ENCODE peak calls at places on chromosomes 13 and 19, in nine cellular contexts. H, C, T, M, B, W, X, G and P are unnamed samples.

GRCh38 chr13:23510544-23510916 is 59.7 kb upstream of the TNFRSF19 start:
- DNase-seq in M (no peak), W (no peak), G (no peak), T (no peak), X (no peak), B (no peak), C (no peak), H (no peak), P (no peak)

GRCh38 chr19:38736036-38736412 is 8.2 kb downstream of the CAPN12 start:
- DNase-seq in M (peak; percentile 68), H (no peak), B (peak; percentile 80), T (no peak), G (no peak), X (peak; percentile 50), C (peak; percentile 58), W (no peak), P (no peak)

GRCh38 chr13:91017031-91017668 is 330.3 kb upstream of the MIR17HG start:
- DNase-seq in W (peak; percentile 23), B (peak; percentile 37), T (peak; percentile 6), H (no peak), G (peak; percentile 41), M (peak; percentile 57), X (peak; percentile 27), C (peak; percentile 64), P (peak; percentile 30)

GRCh38 chr19:48752511-48753365 is at the start of gene FUT1:
- DNase-seq in T (no peak), M (peak; percentile 94), W (no peak), C (peak; percentile 98), B (peak; percentile 83), G (no peak), H (no peak), X (peak; percentile 40), P (peak; percentile 64)

GRCh38 chr19:1105873-1106840 is 2.4 kb downstream of the GPX4 start:
- DNase-seq in W (no peak), C (no peak), M (no peak), G (no peak), H (no peak), X (no peak), B (no peak), T (no peak), P (peak; percentile 28)

GRCh38 chr13:37306778-37307544 is 201.5 kb upstream of the CSNK1A1L start:
- DNase-seq in B (no peak), W (peak; percentile 95), M (no peak), H (no peak), G (no peak), C (no peak), X (peak; percentile 99), T (peak; percentile 61), P (peak; percentile 72)

GRCh38 chr13:98892077-98892476 is 85.8 kb downstream of the DOCK9 start:
- DNase-seq in T (no peak), M (no peak), C (no peak), X (no peak), W (no peak), H (no peak), B (no peak), G (no peak), P (no peak)

GRCh38 chr13:109816112-109816978 is 30.0 kb upstream of the IRS2 start:
- DNase-seq in B (no peak), C (peak; percentile 16), G (no peak), W (no peak), X (peak; percentile 59), H (no peak), T (no peak), M (peak; percentile 59), P (peak; percentile 54)

GRCh38 chr13:95603887-95604533 is 40.5 kb downstream of the DZIP1 start:
- DNase-seq in B (no peak), W (peak; percentile 54), C (no peak), H (no peak), X (peak; percentile 80), M (peak; percentile 73), T (no peak), G (no peak), P (peak; percentile 63)

GRCh38 chr13:24744247-24744646 is 19.7 kb upstream of the RNF17 start:
- DNase-seq in W (no peak), X (no peak), M (no peak), T (no peak), B (no peak), G (no peak), C (no peak), H (no peak), P (no peak)

GRCh38 chr19:14366529-14366928 is 14.7 kb upstream of the ADGRE5 start:
- DNase-seq in M (peak; percentile 75), T (peak; percentile 20), X (peak; percentile 48), G (no peak), B (peak; percentile 92), H (peak; percentile 95), W (peak; percentile 76), C (peak; percentile 95), P (peak; percentile 75)

GRCh38 chr19:16398530-16399241 is 73.1 kb downstream of the EPS15L1 start:
- DNase-seq in G (no peak), M (no peak), X (peak; percentile 23), C (no peak), B (no peak), T (peak; percentile 79), W (no peak), H (no peak), P (no peak)

GRCh38 chr13:96391606-96392005 is 301.7 kb downstream of the HS6ST3 start:
- DNase-seq in C (no peak), G (no peak), H (no peak), M (no peak), B (no peak), T (no peak), X (no peak), W (no peak), P (no peak)

GRCh38 chr19:47099576-47100050 is 14.0 kb downstream of the ZC3H4 start:
- DNase-seq in C (no peak), M (no peak), X (no peak), H (no peak), B (no peak), G (no peak), T (no peak), W (no peak), P (no peak)

GRCh38 chr19:40717880-40718773 is 1.2 kb downstream of the ITPKC start:
- DNase-seq in M (peak; percentile 46), B (peak; percentile 74), C (peak; percentile 40), H (no peak), G (no peak), W (no peak), X (peak; percentile 10), T (peak; percentile 11), P (peak; percentile 51)

DNA sequence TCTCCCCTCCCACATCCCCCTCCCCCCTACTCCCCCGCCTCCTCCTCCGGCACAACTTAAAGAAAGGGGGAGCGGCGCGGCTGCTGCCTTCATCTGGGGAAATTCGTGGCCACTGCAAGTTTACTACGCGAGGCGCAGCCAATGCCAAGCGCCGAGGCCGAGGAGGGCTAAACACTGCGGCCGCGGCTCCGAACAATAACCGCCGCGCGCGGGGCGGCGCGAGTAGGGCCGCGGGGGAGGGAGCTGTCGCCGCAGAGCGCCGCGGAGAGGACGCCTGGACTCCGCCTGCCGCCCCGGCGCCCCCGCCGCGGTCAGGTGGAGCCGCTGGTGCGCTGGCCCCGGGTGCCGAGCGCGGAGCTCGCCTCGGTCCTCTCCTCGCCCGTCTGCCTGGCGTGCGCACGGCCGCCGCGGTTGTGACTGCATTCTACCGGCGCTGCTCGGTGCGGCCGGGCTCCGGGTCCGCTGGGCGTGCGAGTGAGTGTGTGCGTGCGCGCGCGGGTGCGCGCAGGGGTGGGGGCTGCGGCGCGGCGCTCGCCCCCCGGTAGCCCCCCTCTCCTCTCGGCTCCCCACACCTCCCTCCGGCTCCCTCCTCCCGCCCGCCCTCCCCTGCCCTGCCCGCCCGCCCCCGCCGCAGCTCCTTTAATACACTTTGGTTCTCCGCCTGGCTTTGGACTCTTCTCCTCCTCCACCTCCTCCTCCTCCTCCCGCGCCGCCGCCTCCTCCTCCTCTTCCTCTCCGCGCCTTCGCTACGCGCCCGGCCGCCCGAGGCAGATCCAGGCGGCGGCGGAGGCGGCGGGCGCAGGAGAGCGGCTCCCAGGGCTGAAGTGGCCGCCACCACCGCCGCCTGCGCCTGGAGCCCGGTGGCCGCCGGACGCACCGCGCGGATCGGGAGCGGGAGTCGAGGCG is at the start of gene ZIC2:
- DNase-seq in C (peak; percentile 86), M (no peak), X (peak; percentile 51), T (peak; percentile 87), G (peak; percentile 93), W (peak; percentile 71), H (no peak), B (no peak), P (peak; percentile 92)
- H3K4me3 ChIP-seq in C (peak within 1 kb of the TSS; percentile 89), M (peak within 1 kb of the TSS; percentile 5), X (peak within 1 kb of the TSS; percentile 42), T (peak within 1 kb of the TSS; percentile 59), G (peak within 1 kb of the TSS; percentile 99), W (peak within 1 kb of the TSS; percentile 61), H (peak within 1 kb of the TSS; percentile 53), B (peak within 1 kb of the TSS; percentile 49), P (peak within 1 kb of the TSS; percentile 85)

GRCh38 chr13:106118050-106118449 is 417.4 kb downstream of the EFNB2 start:
- DNase-seq in W (no peak), H (no peak), B (no peak), C (no peak), T (no peak), M (no peak), X (peak; percentile 55), G (no peak), P (no peak)
- H3K36me3 ChIP-seq in W (no peaks in the 10 kb centered on the region), H (no peaks in the 10 kb centered on the region), B (no peaks in the 10 kb centered on the region), C (no peaks in the 10 kb centered on the region), T (no peaks in the 10 kb centered on the region), M (no peaks in the 10 kb centered on the region), X (no peaks in the 10 kb centered on the region), G (no peaks in the 10 kb centered on the region), P (no peaks in the 10 kb centered on the region)

DNA sequence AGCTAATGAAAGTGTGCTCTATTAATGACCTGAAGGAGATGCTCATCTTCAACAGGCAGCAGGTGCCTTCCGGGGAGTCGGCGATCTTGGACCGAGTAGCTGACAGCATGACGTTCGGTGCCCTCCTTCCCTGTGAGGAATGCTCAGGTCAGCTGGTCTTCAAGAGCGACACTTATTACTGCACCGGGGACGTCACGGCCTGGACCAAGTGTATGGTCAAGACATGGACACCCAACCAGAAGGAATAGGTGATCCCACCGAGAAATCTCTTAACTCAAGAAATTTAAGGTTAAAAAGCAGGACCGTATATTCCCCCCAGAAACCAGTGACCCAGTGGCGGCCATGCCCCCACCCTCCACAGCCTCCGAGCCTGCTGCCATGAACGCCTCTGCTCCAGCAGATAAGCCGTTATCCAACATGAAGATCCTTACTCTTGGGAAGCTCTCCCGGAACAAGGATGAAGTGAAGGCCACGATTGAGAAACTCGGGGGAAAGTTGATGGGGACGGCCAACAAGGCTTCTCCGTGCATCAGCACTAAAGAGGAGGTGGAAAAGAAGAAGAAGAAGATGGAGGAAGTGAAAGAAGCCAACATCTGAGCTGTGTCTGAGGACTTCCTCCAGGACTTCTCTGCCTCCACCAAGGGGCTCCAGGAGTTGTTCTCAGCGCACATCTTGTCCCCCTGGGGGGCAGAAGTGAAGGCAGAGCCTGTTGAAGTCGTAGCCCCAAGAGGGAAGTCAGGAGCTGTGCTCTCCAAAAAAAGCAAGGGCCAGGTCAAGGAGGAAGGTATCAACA is 22.8 kb upstream of the ANKRD10 start:
- DNase-seq in H (no peak), M (no peak), B (no peak), T (no peak), X (no peak), C (no peak), G (no peak), W (no peak), P (no peak)
- H3K4me3 ChIP-seq in H (no peak overlapping the region), M (no peak overlapping the region), B (no peak overlapping the region), T (no peak overlapping the region), X (no peak overlapping the region), C (no peak overlapping the region), G (no peak overlapping the region), W (no peak overlapping the region), P (no peak overlapping the region)

GRCh38 chr19:11023016-11023415 is 62.2 kb downstream of the SMARCA4 start:
- DNase-seq in G (no peak), M (no peak), C (no peak), W (no peak), B (no peak), X (no peak), H (no peak), T (no peak), P (no peak)
- H3K36me3 ChIP-seq in G (peaks cover 98% of the 10 kb centered on the region), M (peaks cover 8% of the 10 kb centered on the region), C (peaks cover 39% of the 10 kb centered on the region), W (peaks cover 91% of the 10 kb centered on the region), B (peaks cover 99% of the 10 kb centered on the region), X (peaks cover 51% of the 10 kb centered on the region), H (peaks cover 98% of the 10 kb centered on the region), T (peaks cover 87% of the 10 kb centered on the region), P (peaks cover 93% of the 10 kb centered on the region)

GRCh38 chr19:50551034-50551712 is 17.1 kb downstream of the LRRC4B start:
- DNase-seq in X (no peak), T (no peak), B (no peak), H (no peak), M (no peak), W (no peak), G (no peak), C (no peak), P (no peak)
- H3K4me3 ChIP-seq in X (no peak overlapping the region), T (no peak overlapping the region), B (peak overlapping the region; percentile 27), H (peak overlapping the region; percentile 45), M (no peak overlapping the region), W (no peak overlapping the region), G (peak overlapping the region; percentile 42), C (peak overlapping the region; percentile 79), P (no peak overlapping the region)